ENCODE peak calls at places on chromosomes 4 and X, in nine cellular contexts. J, H, W, D, E, P, G, U and M are unnamed samples.

GRCh38 chr4:86452323-86452995 is 92.6 kb upstream of the MAPK10 start:
- DNase-seq in U (no peak), D (no peak), P (no peak), G (no peak), H (no peak), J (peak; percentile 65), E (no peak), W (no peak), M (peak; percentile 58)

GRCh38 chr4:169604903-169605331 is 7.5 kb downstream of the NEK1 start:
- DNase-seq in P (no peak), H (no peak), W (no peak), J (no peak), E (no peak), G (no peak), D (no peak), U (no peak), M (no peak)

GRCh38 chr4:127604949-127605709 is 27.6 kb upstream of the INTU start:
- DNase-seq in P (no peak), E (no peak), W (peak; percentile 30), G (peak; percentile 35), H (no peak), J (no peak), D (peak; percentile 26), U (peak; percentile 47), M (peak; percentile 28)

GRCh38 chr4:26015906-26016305 is 101.9 kb downstream of the SMIM20 start:
- DNase-seq in J (no peak), W (no peak), H (no peak), P (no peak), G (no peak), U (no peak), D (no peak), E (no peak), M (no peak)

GRCh38 chr4:170052919-170053318 is 26.7 kb upstream of the MFAP3L start:
- DNase-seq in W (no peak), U (no peak), D (no peak), G (no peak), P (no peak), E (no peak), H (no peak), J (no peak), M (no peak)

GRCh38 chr4:37830640-37831039 is 4.2 kb downstream of the PGM2 start:
- DNase-seq in J (no peak), H (no peak), U (no peak), E (no peak), D (no peak), W (no peak), P (no peak), G (no peak), M (no peak)

GRCh38 chrX:68841251-68842049 is 12.6 kb downstream of the EFNB1 start:
- DNase-seq in D (no peak), W (no peak), E (peak; percentile 86), H (no peak), J (no peak), G (no peak), U (no peak), P (no peak), M (no peak)

GRCh38 chrX:68842781-68843581 is 14.2 kb downstream of the EFNB1 start:
- DNase-seq in G (no peak), P (no peak), U (no peak), J (no peak), H (no peak), D (no peak), W (no peak), E (peak; percentile 48), M (no peak)

GRCh38 chrX:129875669-129876068 is 30.3 kb upstream of the UTP14A start:
- DNase-seq in E (no peak), U (no peak), W (no peak), J (no peak), G (no peak), H (no peak), D (no peak), P (no peak), M (peak; percentile 33)

GRCh38 chr4:17283832-17284231 is 228.1 kb downstream of the QDPR start:
- DNase-seq in E (peak; percentile 20), P (no peak), D (no peak), J (no peak), W (no peak), G (no peak), U (no peak), H (no peak), M (no peak)

GRCh38 chr4:5821665-5822358 is 71.1 kb downstream of the CRMP1 start:
- DNase-seq in D (peak; percentile 11), P (peak; percentile 5), U (peak; percentile 28), W (no peak), E (no peak), H (no peak), J (peak; percentile 25), G (no peak), M (peak; percentile 33)

DNA sequence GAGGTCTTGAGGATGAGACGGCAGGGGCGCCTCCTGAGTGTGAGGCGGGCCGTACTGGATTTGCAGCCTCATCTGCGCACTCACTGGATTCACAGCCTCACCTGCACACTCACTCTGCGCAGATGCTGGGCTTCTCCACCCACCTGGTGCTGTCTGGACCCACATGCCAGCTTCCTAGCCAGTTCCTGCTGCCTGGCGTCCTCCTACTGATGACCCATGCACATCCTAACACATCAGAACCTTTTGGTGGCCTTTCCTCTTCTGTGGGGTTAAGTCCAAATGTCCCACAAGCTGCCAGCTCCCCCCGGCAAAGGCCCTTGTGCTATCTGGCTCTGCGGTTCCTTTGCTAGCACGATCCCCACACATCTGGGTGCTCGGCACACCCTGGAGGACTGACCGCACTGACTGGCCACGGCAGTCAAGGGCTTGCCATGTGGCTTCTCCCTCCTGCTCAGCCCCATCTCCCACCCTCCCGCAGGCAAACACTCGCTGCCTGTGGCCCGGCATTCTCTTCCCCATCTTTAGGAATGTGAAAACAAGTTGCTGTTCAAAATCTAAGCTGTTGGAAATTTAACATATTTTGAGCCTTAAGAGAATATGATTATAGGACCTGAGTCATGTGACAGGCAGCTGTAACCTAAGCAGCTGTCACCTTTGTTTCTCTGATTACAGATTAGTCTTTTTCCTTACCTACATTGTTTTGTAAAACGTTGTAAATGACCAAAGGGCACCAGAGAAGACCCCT is 39.4 kb upstream of the AFAP1 start:
- DNase-seq in J (no peak), E (no peak), G (no peak), D (no peak), W (no peak), P (no peak), U (no peak), H (no peak), M (no peak)
- H3K27ac ChIP-seq in J (no peak overlapping the region), E (no peak overlapping the region), G (no peak overlapping the region), D (no peak overlapping the region), W (no peak overlapping the region), P (no peak overlapping the region), U (no peak overlapping the region), H (no peak overlapping the region), M (no peak overlapping the region)

DNA sequence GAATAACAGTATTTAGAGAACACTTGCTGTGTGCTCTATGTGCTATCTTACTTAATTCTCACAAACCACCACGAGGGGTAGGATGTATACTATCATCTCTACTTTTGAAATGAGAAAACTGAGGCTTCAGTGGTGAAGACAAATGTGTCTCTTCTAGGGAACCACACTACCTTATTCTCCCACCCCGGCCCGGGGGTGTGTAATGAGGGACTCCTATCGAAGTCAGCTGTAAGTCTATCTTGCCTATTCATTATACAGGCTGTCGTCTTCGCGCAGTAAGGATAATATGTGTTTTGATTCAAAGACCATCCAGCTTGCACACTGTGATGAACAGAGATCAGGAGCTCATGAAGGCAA is 1.1 kb downstream of the NOP14 start:
- DNase-seq in G (peak; percentile 47), P (peak; percentile 25), H (no peak), E (no peak), D (peak; percentile 14), J (no peak), W (peak; percentile 82), U (no peak), M (peak; percentile 43)
- H3K4me1 ChIP-seq in G (peaks cover 3% of the 10 kb centered on the region), P (peaks cover 31% of the 10 kb centered on the region), H (peaks cover 27% of the 10 kb centered on the region), E (peaks cover 24% of the 10 kb centered on the region), D (peaks cover 3% of the 10 kb centered on the region), J (peaks cover 13% of the 10 kb centered on the region), W (peaks cover 22% of the 10 kb centered on the region), U (peaks cover 8% of the 10 kb centered on the region), M (peaks cover 17% of the 10 kb centered on the region)

DNA sequence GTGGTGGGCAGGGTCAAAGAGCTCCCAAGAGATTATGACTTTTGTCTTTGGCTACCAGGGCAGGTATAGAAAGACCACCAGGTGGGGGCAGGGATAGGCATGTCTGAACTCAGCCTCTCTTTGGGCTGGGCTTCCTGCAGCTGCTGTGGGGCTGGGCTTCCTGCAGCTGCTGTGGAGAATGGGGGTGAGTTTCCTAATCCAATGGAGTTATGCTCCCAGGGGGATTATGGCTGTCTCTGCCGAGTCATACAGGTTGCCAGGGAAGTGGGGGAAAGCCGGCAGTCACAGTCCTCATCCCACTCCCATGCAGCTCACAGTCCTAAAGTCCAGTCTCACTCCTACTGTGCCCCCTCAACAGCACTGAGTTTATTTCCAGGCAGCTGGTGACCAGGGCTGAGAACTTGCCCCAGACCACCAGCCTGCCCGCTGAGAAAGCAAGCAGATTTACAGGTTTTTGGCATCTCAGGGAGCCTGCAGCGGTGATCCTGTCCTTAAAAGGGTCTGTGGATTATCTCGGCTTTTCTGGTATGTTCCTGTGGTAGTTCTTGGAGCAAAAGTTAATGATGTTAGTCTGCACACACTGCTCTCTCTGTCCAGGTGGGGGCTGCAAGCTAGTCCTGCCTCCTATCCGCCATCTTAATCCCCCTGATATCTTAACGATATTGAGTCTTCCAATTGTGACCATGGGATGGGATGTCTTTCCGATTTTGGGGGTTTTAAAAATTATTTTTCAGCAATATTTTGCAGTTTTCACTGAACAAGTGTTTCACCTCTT is 133.4 kb downstream of the RTL9 start:
- DNase-seq in G (no peak), U (no peak), H (no peak), P (no peak), J (no peak), W (no peak), D (no peak), E (no peak), M (peak; percentile 95)
- H3K27ac ChIP-seq in G (no peak overlapping the region), U (no peak overlapping the region), H (no peak overlapping the region), P (no peak overlapping the region), J (no peak overlapping the region), W (no peak overlapping the region), D (no peak overlapping the region), E (no peak overlapping the region), M (peak overlapping the region; percentile 96)

DNA sequence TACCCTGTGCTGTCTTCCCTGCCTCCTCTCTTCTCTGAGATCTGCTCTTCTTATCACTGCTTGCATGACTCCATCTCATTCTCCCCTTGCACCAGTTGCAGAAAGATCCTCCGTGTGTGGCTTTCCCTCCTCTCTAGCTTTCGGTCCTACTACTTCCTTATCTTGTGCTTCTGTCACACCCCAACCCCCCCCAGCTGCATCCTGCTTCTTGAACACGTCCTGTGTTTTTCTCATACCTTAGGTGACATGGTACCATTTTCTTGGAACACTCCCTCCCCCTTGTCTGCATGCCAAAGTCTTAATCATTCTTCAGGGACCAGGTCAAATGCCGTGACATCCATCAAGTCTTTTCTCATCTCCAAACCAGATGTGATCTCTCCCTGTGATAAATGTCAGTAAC is 46.4 kb downstream of the FHL1 start:
- DNase-seq in D (no peak), H (no peak), G (no peak), U (no peak), W (no peak), P (no peak), J (no peak), E (no peak), M (no peak)
- H3K4me1 ChIP-seq in D (no peaks in the 10 kb centered on the region), H (peaks cover 18% of the 10 kb centered on the region), G (no peaks in the 10 kb centered on the region), U (no peaks in the 10 kb centered on the region), W (no peaks in the 10 kb centered on the region), P (no peaks in the 10 kb centered on the region), J (no peaks in the 10 kb centered on the region), E (no peaks in the 10 kb centered on the region), M (peaks cover 11% of the 10 kb centered on the region)

DNA sequence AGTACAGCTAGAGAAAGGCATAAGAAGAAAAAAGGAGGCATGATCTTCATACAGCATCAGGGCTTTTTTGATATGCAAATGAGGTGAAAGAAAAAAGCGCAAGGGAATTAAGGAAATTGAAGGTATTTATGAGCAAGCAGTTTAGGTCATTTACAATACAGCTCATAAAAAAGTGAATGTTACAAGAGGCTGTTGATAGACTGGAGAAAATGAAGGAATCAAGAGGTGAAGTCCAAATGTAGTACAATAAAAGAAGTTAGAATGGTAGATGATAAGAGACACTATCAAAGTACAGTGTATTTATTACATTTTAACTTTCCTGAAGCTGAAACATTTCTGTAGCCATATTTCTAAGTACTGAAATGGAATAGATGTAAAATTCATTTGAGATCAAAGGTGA is 1349.5 kb downstream of the ADGRL3 start:
- DNase-seq in E (no peak), P (no peak), U (no peak), J (no peak), W (no peak), G (no peak), D (no peak), H (no peak), M (no peak)
- H3K27ac ChIP-seq in E (no peak overlapping the region), P (no peak overlapping the region), U (no peak overlapping the region), J (no peak overlapping the region), W (no peak overlapping the region), G (no peak overlapping the region), D (no peak overlapping the region), H (no peak overlapping the region), M (no peak overlapping the region)